ENCODE peak calls at places on chromosome 6, in four cellular contexts. W, D, N and J are unnamed samples.

GRCh38 chr6:167750956-167751358 is 75.8 kb upstream of the AFDN start:
- DNase-seq in N (no peak), D (peak; percentile 79), W (no peak), J (no peak)

GRCh38 chr6:52503853-52504777 is 72.7 kb downstream of the TRAM2 start:
- DNase-seq in W (no peak), D (peak; percentile 99), N (no peak), J (peak; percentile 98)

GRCh38 chr6:38158762-38159350 is 339.3 kb downstream of the ZFAND3 start:
- DNase-seq in D (no peak), W (no peak), N (no peak), J (no peak)

GRCh38 chr6:121791396-121792315 is 356.2 kb downstream of the GJA1 start:
- DNase-seq in D (no peak), W (no peak), N (no peak), J (no peak)

GRCh38 chr6:42702200-42702599 is 20.2 kb downstream of the PRPH2 start:
- DNase-seq in D (peak; percentile 89), W (no peak), N (no peak), J (no peak)

GRCh38 chr6:11780097-11780428 is 1.5 kb upstream of the ADTRP start:
- DNase-seq in D (no peak), N (no peak), W (no peak), J (no peak)

GRCh38 chr6:43242908-43243648 is at the start of gene TTBK1:
- DNase-seq in W (no peak), N (peak; percentile 50), D (no peak), J (peak; percentile 50)

GRCh38 chr6:44653761-44654218 is 266.3 kb downstream of the CDC5L start:
- DNase-seq in D (no peak), W (no peak), N (no peak), J (no peak)

GRCh38 chr6:36729169-36729549 is 31.5 kb downstream of the RAB44 start:
- DNase-seq in W (no peak), N (no peak), D (no peak), J (no peak)